ENCODE peak calls at places on chromosomes 13 and 19, in ten cellular contexts. X is ELR; U is GM23248; Z is IMR-90; S is AG08396; J is activated CD8-positive, alpha-beta T cell treated with anti-CD3 and anti-CD28 coated beads for 36 hours; G is cardiac fibroblast; Q is hippocampal formation; B is naive thymus-derived CD8-positive, alpha-beta T cell; E is glutamatergic neuron. W is an unnamed sample.
A peak's percentile ranks its signal among the peaks of the same experiment; 100 is the strongest.

GRCh38 chr19:34172661-34173144 is 399 bp downstream of the LSM14A start:
- DNase-seq in G (peak; percentile 44), J (peak; percentile 30), Z (no peak), Q (no peak), B (no peak), U (peak; percentile 70), E (peak; percentile 25), S (peak; percentile 38), X (no peak), W (no peak)

GRCh38 chr13:77016888-77017623 is 9.9 kb downstream of the FBXL3 start:
- DNase-seq in Z (no peak), J (no peak), B (no peak), S (no peak), X (no peak), G (no peak), E (no peak), Q (no peak), U (no peak), W (no peak)

GRCh38 chr19:23440207-23440606 is 44.9 kb upstream of the ZNF91 start:
- DNase-seq in Q (no peak), S (no peak), U (peak; percentile 4), J (peak; percentile 30), X (peak; percentile 30), E (no peak), G (no peak), B (no peak), Z (no peak), W (no peak)

GRCh38 chr13:89393758-89394157 is 1722.6 kb downstream of the SLITRK5 start:
- DNase-seq in U (no peak), E (no peak), X (no peak), G (no peak), Z (no peak), S (no peak), B (no peak), J (no peak), Q (no peak), W (no peak)

GRCh38 chr13:48600374-48601364 is 53.1 kb upstream of the CYSLTR2 start:
- DNase-seq in Q (no peak), E (no peak), X (peak; percentile 15), G (peak; percentile 94), J (no peak), U (peak; percentile 61), Z (peak; percentile 71), S (no peak), B (no peak), W (no peak)

GRCh38 chr19:50198431-50199253 is 4.8 kb upstream of the MYH14 start:
- DNase-seq in J (no peak), S (no peak), B (no peak), Z (no peak), G (peak; percentile 5), U (no peak), Q (peak; percentile 14), E (no peak), X (no peak), W (no peak)

GRCh38 chr13:61684976-61685682 is 269.5 kb upstream of the PCDH20 start:
- DNase-seq in J (no peak), E (no peak), S (no peak), G (no peak), B (no peak), Z (no peak), Q (no peak), U (no peak), X (no peak), W (no peak)

GRCh38 chr13:97191615-97192014 is 30.5 kb upstream of the MBNL2 start:
- DNase-seq in U (no peak), Q (peak; percentile 50), X (no peak), B (no peak), G (no peak), S (no peak), Z (no peak), E (no peak), J (no peak), W (no peak)

GRCh38 chr19:23823952-23824389 is 65.3 kb upstream of the ZNF681 start:
- DNase-seq in X (peak; percentile 52), S (no peak), B (no peak), G (no peak), Z (no peak), J (peak; percentile 54), E (peak; percentile 32), U (no peak), Q (no peak), W (peak; percentile 82)

GRCh38 chr19:3452456-3453068 is 27.8 kb downstream of the SMIM24 start:
- DNase-seq in E (no peak), X (no peak), B (no peak), Z (no peak), J (no peak), U (no peak), S (no peak), G (no peak), Q (no peak), W (no peak)

GRCh38 chr13:65585346-65585745 is 1644.8 kb downstream of the PCDH9 start:
- DNase-seq in B (no peak), S (no peak), E (no peak), Q (no peak), J (no peak), U (no peak), G (no peak), X (no peak), Z (no peak), W (no peak)

GRCh38 chr13:57988276-57988675 is 356.7 kb downstream of the PCDH17 start:
- DNase-seq in X (no peak), Z (no peak), Q (no peak), B (no peak), S (no peak), E (no peak), J (no peak), U (no peak), G (no peak), W (no peak)

GRCh38 chr19:42441047-42441440 is 1.7 kb downstream of the CXCL17 start:
- DNase-seq in U (peak; percentile 8), B (no peak), S (no peak), X (no peak), G (no peak), Z (no peak), J (peak; percentile 30), E (no peak), Q (no peak), W (no peak)

GRCh38 chr13:23656637-23657036 is 86.4 kb downstream of the TNFRSF19 start:
- DNase-seq in U (peak; percentile 69), E (no peak), Q (peak; percentile 7), B (no peak), Z (peak; percentile 98), J (no peak), G (peak; percentile 51), X (no peak), S (peak; percentile 41), W (peak; percentile 84)

GRCh38 chr13:112908342-112908741 is 60.7 kb upstream of the MCF2L start:
- DNase-seq in X (no peak), B (no peak), Q (no peak), E (no peak), S (no peak), G (no peak), Z (no peak), J (no peak), U (no peak), W (no peak)

GRCh38 chr19:18984251-18984650 is 43.2 kb upstream of the HOMER3 start:
- DNase-seq in Q (no peak), E (no peak), U (no peak), G (no peak), S (no peak), J (no peak), B (no peak), Z (no peak), X (no peak), W (no peak)

GRCh38 chr13:41590643-41591042 is 133.3 kb downstream of the RGCC start:
- DNase-seq in X (no peak), E (no peak), G (no peak), U (no peak), Q (no peak), J (no peak), S (no peak), Z (no peak), B (no peak), W (peak; percentile 76)

GRCh38 chr19:29843180-29844051 is 31.6 kb downstream of the CCNE1 start:
- DNase-seq in U (peak; percentile 40), B (no peak), Z (no peak), J (peak; percentile 23), S (peak; percentile 22), X (no peak), Q (no peak), E (peak; percentile 31), G (peak; percentile 60), W (no peak)

W was measured in DMS153.